ENCODE peak calls at places on chromosomes 11 and 22, in ten cellular contexts. U is HepG2; K is brain microvascular endothelial cell; H is fibroblast of lung; B is kidney; P is uterus; W is trophoblast cell; L is CD8-positive, alpha-beta memory T cell; Z is endothelial cell of umbilical vein; A is tibial artery. J is an unnamed sample.

GRCh38 chr22:48753752-48754517 is 1073.7 kb downstream of the BRD1 start:
- DNase-seq in U (no peak), K (no peak), H (no peak), B (no peak), P (no peak), W (no peak), L (no peak), Z (no peak), A (peak), J (no peak)

GRCh38 chr11:87879118-87879517 is 296.1 kb downstream of the RAB38 start:
- DNase-seq in U (no peak), K (peak), H (peak), B (no peak), P (no peak), W (peak), L (no peak), Z (no peak), A (no peak), J (no peak)

GRCh38 chr11:61545341-61545740 is 35.5 kb downstream of the SYT7 start:
- DNase-seq in U (no peak), K (peak), H (no peak), B (no peak), P (no peak), W (peak), L (no peak), Z (no peak), A (no peak), J (no peak)

GRCh38 chr11:10032991-10033390 is 261.0 kb downstream of the SBF2 start:
- DNase-seq in U (no peak), K (no peak), H (no peak), B (no peak), P (no peak), W (peak), L (no peak), Z (no peak), A (no peak), J (no peak)

GRCh38 chr11:15194671-15195415 is 80.1 kb downstream of the INSC start:
- DNase-seq in U (no peak), K (no peak), H (peak), B (no peak), P (no peak), W (no peak), L (no peak), Z (no peak), A (no peak), J (no peak)

GRCh38 chr11:59426361-59427067 is at the start of gene OR5A2:
- DNase-seq in U (no peak), K (no peak), H (no peak), B (no peak), P (no peak), W (no peak), L (no peak), Z (no peak), A (no peak), J (no peak)

GRCh38 chr11:56089697-56090096 is 3.4 kb upstream of the OR8I2 start:
- DNase-seq in U (no peak), K (no peak), H (no peak), B (no peak), P (no peak), W (no peak), L (no peak), Z (no peak), A (no peak), J (no peak)

GRCh38 chr11:9735919-9736318 is 72.0 kb downstream of the SWAP70 start:
- DNase-seq in U (no peak), K (no peak), H (no peak), B (no peak), P (no peak), W (no peak), L (no peak), Z (no peak), A (no peak), J (no peak)

GRCh38 chr11:107857550-107858216 is 904 bp downstream of the SLC35F2 start:
- DNase-seq in U (no peak), K (peak), H (peak), B (no peak), P (no peak), W (no peak), L (peak), Z (peak), A (no peak), J (no peak)

GRCh38 chr11:528815-529728 is 6.3 kb downstream of the HRAS start:
- DNase-seq in U (no peak), K (no peak), H (no peak), B (no peak), P (no peak), W (no peak), L (no peak), Z (no peak), A (no peak), J (no peak)

GRCh38 chr11:64571050-64571409 is 20.0 kb upstream of the SLC22A12 start:
- DNase-seq in U (no peak), K (no peak), H (no peak), B (no peak), P (no peak), W (no peak), L (no peak), Z (no peak), A (no peak), J (no peak)

GRCh38 chr11:71474771-71475483 is 21.9 kb downstream of the NADSYN1 start:
- DNase-seq in U (no peak), K (no peak), H (no peak), B (peak), P (no peak), W (no peak), L (no peak), Z (no peak), A (no peak), J (no peak)

GRCh38 chr11:96311120-96311568 is 31.9 kb downstream of the MAML2 start:
- DNase-seq in U (no peak), K (peak), H (peak), B (no peak), P (no peak), W (peak), L (no peak), Z (peak), A (no peak), J (no peak)

GRCh38 chr11:58919980-58920379 is 19.3 kb upstream of the GLYATL1 start:
- DNase-seq in U (no peak), K (no peak), H (no peak), B (no peak), P (no peak), W (no peak), L (no peak), Z (no peak), A (no peak), J (no peak)

GRCh38 chr22:28410050-28410816 is 269.4 kb downstream of the TTC28 start:
- DNase-seq in U (no peak), K (peak), H (peak), B (no peak), P (no peak), W (no peak), L (no peak), Z (peak), A (no peak), J (no peak)

GRCh38 chr22:40345271-40345670 is 1.0 kb upstream of the ADSL start:
- DNase-seq in U (no peak), K (no peak), H (no peak), B (no peak), P (no peak), W (peak), L (no peak), Z (no peak), A (no peak), J (peak)

GRCh38 chr11:19766206-19766605 is 53.6 kb downstream of the NAV2 start:
- DNase-seq in U (no peak), K (peak), H (peak), B (no peak), P (no peak), W (no peak), L (no peak), Z (no peak), A (no peak), J (no peak)

GRCh38 chr11:27656806-27657483 is 43.3 kb downstream of the BDNF start:
- DNase-seq in U (peak), K (peak), H (no peak), B (no peak), P (no peak), W (peak), L (no peak), Z (no peak), A (no peak), J (no peak)

GRCh38 chr11:34616086-34616485 is 4.8 kb upstream of the EHF start:
- DNase-seq in U (no peak), K (no peak), H (no peak), B (no peak), P (no peak), W (no peak), L (no peak), Z (no peak), A (no peak), J (no peak)

GRCh38 chr11:70483077-70483861 is 84.9 kb downstream of the CTTN start:
- DNase-seq in U (no peak), K (peak), H (peak), B (peak), P (no peak), W (peak), L (no peak), Z (no peak), A (no peak), J (no peak)

GRCh38 chr22:42754658-42755057 is 34.0 kb upstream of the A4GALT start:
- DNase-seq in U (peak), K (peak), H (peak), B (no peak), P (no peak), W (peak), L (no peak), Z (no peak), A (no peak), J (no peak)

GRCh38 chr11:28559497-28559896 is 451.3 kb downstream of the METTL15 start:
- DNase-seq in U (no peak), K (peak), H (peak), B (no peak), P (no peak), W (no peak), L (no peak), Z (no peak), A (no peak), J (no peak)

GRCh38 chr11:57175478-57175877 is 6.3 kb upstream of the LRRC55 start:
- DNase-seq in U (no peak), K (no peak), H (no peak), B (no peak), P (no peak), W (no peak), L (no peak), Z (no peak), A (no peak), J (no peak)

GRCh38 chr11:62546937-62547625 is 475 bp upstream of the AHNAK start:
- DNase-seq in U (no peak), K (no peak), H (peak), B (peak), P (peak), W (peak), L (no peak), Z (peak), A (no peak), J (no peak)

GRCh38 chr22:22721681-22722309 is 77.4 kb downstream of the GGTLC2 start:
- DNase-seq in U (no peak), K (peak), H (peak), B (no peak), P (no peak), W (peak), L (peak), Z (no peak), A (no peak), J (no peak)

GRCh38 chr11:26849009-26849408 is 127.1 kb upstream of the SLC5A12 start:
- DNase-seq in U (no peak), K (no peak), H (no peak), B (peak), P (peak), W (no peak), L (no peak), Z (no peak), A (peak), J (peak)

GRCh38 chr11:34134765-34135164 is 29.3 kb downstream of the NAT10 start:
- DNase-seq in U (no peak), K (no peak), H (no peak), B (no peak), P (no peak), W (no peak), L (no peak), Z (no peak), A (no peak), J (no peak)

GRCh38 chr22:42428760-42429159 is 3.4 kb downstream of the NFAM1 start:
- DNase-seq in U (no peak), K (no peak), H (no peak), B (no peak), P (no peak), W (no peak), L (no peak), Z (no peak), A (no peak), J (no peak)

GRCh38 chr11:59040607-59041006 is 45.5 kb upstream of the GLYATL1B start:
- DNase-seq in U (no peak), K (no peak), H (no peak), B (no peak), P (no peak), W (no peak), L (no peak), Z (no peak), A (no peak), J (no peak)

GRCh38 chr11:288328-289144 is at the start of gene PGGHG:
- DNase-seq in U (no peak), K (no peak), H (no peak), B (peak), P (peak), W (peak), L (peak), Z (no peak), A (peak), J (peak)

GRCh38 chr11:116579857-116580727 is 192.7 kb downstream of the BUD13 start:
- DNase-seq in U (peak), K (no peak), H (no peak), B (peak), P (no peak), W (no peak), L (no peak), Z (no peak), A (no peak), J (no peak)

GRCh38 chr11:94613120-94613519 is 46.0 kb downstream of the PIWIL4 start:
- DNase-seq in U (no peak), K (no peak), H (no peak), B (no peak), P (no peak), W (no peak), L (no peak), Z (no peak), A (no peak), J (no peak)

GRCh38 chr11:124200671-124201070 is 17.5 kb downstream of the OR10D3 start:
- DNase-seq in U (no peak), K (no peak), H (no peak), B (no peak), P (no peak), W (no peak), L (no peak), Z (no peak), A (no peak), J (no peak)

GRCh38 chr22:25235547-25236290 is 16.3 kb downstream of the CRYBB2 start:
- DNase-seq in U (peak), K (peak), H (peak), B (peak), P (peak), W (peak), L (peak), Z (peak), A (peak), J (peak)

GRCh38 chr11:30128269-30128932 is 102.4 kb upstream of the FSHB start:
- DNase-seq in U (peak), K (peak), H (peak), B (no peak), P (no peak), W (peak), L (no peak), Z (peak), A (no peak), J (no peak)

GRCh38 chr11:67267188-67268035 is 1.1 kb downstream of the GRK2 start:
- DNase-seq in U (peak), K (no peak), H (no peak), B (peak), P (peak), W (peak), L (no peak), Z (no peak), A (no peak), J (no peak)

DNA sequence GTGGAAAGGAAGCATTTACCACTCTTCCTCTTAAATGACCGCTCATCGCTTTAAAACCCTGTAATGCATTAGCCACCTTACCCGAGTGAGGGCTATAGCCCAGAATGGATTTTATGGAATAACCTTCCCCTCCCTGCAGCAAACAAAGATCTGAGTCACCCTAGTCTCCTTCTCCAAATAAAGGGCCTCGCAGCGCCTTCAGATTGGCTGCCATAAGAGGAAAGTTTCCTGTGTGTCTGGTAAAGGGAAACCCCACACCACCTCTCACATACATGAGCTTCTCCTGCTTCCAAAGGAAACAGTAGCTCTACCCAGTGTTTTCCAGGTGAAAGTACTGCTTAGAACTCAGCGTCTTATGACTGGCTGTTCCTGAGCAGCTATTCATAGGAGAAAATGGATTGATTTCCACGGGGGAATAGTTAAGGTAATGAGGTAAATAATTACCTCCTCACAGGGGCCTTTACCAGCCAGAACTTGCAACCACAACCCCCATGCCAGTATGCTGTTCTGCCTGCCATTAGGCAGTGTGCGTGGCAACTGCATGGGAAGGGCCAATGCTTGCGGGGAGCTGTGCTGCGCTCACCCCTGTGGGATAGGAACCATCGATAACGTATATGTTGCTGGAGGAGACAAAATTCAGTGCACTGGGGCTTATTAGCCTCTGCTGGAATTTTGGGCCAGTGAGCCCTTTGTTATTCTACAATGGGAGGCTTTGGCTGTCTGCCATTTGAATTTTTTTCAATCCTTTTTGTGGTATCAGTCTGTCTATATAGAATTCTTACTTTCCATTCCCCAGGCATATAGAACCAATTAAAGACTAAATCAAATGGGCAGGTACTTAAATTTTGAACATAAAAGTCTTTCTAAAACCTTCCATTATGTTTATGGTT is 47.5 kb downstream of the PPP2R1B start:
- DNase-seq in U (peak), K (peak), H (peak), B (no peak), P (no peak), W (no peak), L (no peak), Z (peak), A (no peak), J (no peak)
- H3K4me3 ChIP-seq in U (no peak), K (no peak), H (no peak), B (no peak), P (no peak), W (no peak), L (no peak), Z (no peak), A (no peak), J (no peak)

GRCh38 chr11:128835741-128836410 is 31.2 kb downstream of the KCNJ1 start:
- DNase-seq in U (peak), K (peak), H (no peak), B (no peak), P (no peak), W (peak), L (no peak), Z (peak), A (no peak), J (no peak)
- H3K27ac ChIP-seq in U (no peak), K (no peak), H (no peak), B (peak), P (no peak), W (peak), L (no peak), Z (peak), A (no peak), J (no peak)

DNA sequence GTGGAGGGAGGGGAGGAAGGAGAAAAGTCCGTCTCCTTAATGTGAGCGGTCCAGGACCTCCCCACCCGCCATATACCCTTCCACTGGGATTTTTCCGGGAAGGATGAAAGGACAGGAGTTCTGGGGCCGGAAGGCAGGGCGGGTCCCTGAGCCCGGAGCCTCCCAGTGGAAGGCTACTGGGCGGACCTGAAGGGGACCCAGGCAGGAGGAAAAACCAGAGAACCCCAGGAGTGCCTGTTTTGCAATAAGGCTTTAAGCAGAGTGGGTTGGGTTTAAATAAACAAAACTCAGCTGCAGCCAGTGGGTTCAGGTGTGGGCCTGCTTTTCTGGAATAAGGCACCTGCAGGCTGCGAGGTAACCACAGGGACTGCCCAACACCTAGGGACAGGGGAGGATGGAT is 1.7 kb upstream of the CELSR1 start:
- DNase-seq in U (no peak), K (no peak), H (no peak), B (no peak), P (no peak), W (no peak), L (no peak), Z (no peak), A (no peak), J (no peak)
- H3K4me3 ChIP-seq in U (peak), K (peak), H (no peak), B (peak), P (no peak), W (no peak), L (no peak), Z (no peak), A (no peak), J (no peak)

GRCh38 chr11:32821517-32821916 is 8.2 kb upstream of the PRRG4 start:
- DNase-seq in U (no peak), K (no peak), H (no peak), B (no peak), P (no peak), W (peak), L (no peak), Z (no peak), A (no peak), J (no peak)
- H3K27ac ChIP-seq in U (no peak), K (no peak), H (no peak), B (no peak), P (no peak), W (no peak), L (no peak), Z (no peak), A (no peak), J (no peak)

GRCh38 chr22:50267591-50268390 is 2.4 kb downstream of the MAPK11 start:
- DNase-seq in U (no peak), K (no peak), H (peak), B (no peak), P (peak), W (peak), L (no peak), Z (peak), A (no peak), J (peak)
- H3K4me3 ChIP-seq in U (peak), K (peak), H (no peak), B (no peak), P (no peak), W (no peak), L (no peak), Z (no peak), A (peak), J (peak)